ENCODE peak calls at places on chromosomes 16 and 17, in six cellular contexts. One of them, this sample, is unnamed.

GRCh38 chr16:57823836-57824235 is 21.5 kb upstream of the KIFC3 start:
- DNase-seq in transverse colon: no peak
- DNase-seq in tibial nerve: no peak
- DNase-seq in suprapubic skin: no peak
- DNase-seq in A549: no peak
- DNase-seq in ovary: no peak
- DNase-seq in this sample: no peak

GRCh38 chr16:86455609-86456008 is 54.7 kb upstream of the FOXF1 start:
- DNase-seq in A549: no peak
- DNase-seq in transverse colon: no peak
- DNase-seq in tibial nerve: no peak
- DNase-seq in suprapubic skin: no peak
- DNase-seq in ovary: no peak
- DNase-seq in this sample: no peak

GRCh38 chr17:46085522-46085921 is 86.5 kb downstream of the STH start:
- DNase-seq in ovary: no peak
- DNase-seq in A549: no peak
- DNase-seq in transverse colon: no peak
- DNase-seq in suprapubic skin: no peak
- DNase-seq in tibial nerve: no peak
- DNase-seq in this sample: no peak

GRCh38 chr17:20993863-20994778 is 48.7 kb downstream of the USP22 start:
- DNase-seq in suprapubic skin: peak
- DNase-seq in tibial nerve: no peak
- DNase-seq in ovary: no peak
- DNase-seq in transverse colon: peak
- DNase-seq in A549: no peak
- DNase-seq in this sample: no peak

GRCh38 chr17:4741544-4741943 is 1.8 kb upstream of the CXCL16 start:
- DNase-seq in tibial nerve: no peak
- DNase-seq in transverse colon: no peak
- DNase-seq in ovary: no peak
- DNase-seq in suprapubic skin: no peak
- DNase-seq in A549: no peak
- DNase-seq in this sample: no peak

GRCh38 chr16:31085873-31086628 is 2.7 kb downstream of the PRSS53 start:
- DNase-seq in ovary: no peak
- DNase-seq in A549: no peak
- DNase-seq in suprapubic skin: no peak
- DNase-seq in transverse colon: no peak
- DNase-seq in tibial nerve: no peak
- DNase-seq in this sample: no peak

GRCh38 chr17:17041018-17041521 is 1.2 kb upstream of the MPRIP start:
- DNase-seq in suprapubic skin: peak
- DNase-seq in transverse colon: no peak
- DNase-seq in tibial nerve: no peak
- DNase-seq in A549: peak
- DNase-seq in ovary: peak
- DNase-seq in this sample: no peak

GRCh38 chr17:62725791-62726249 is 82.3 kb downstream of the MARCHF10 start:
- DNase-seq in transverse colon: no peak
- DNase-seq in ovary: no peak
- DNase-seq in tibial nerve: no peak
- DNase-seq in suprapubic skin: no peak
- DNase-seq in A549: no peak
- DNase-seq in this sample: no peak

GRCh38 chr16:20910781-20911321 is 10.3 kb downstream of the LYRM1 start:
- DNase-seq in ovary: no peak
- DNase-seq in transverse colon: no peak
- DNase-seq in A549: peak
- DNase-seq in tibial nerve: no peak
- DNase-seq in suprapubic skin: no peak
- DNase-seq in this sample: no peak

GRCh38 chr16:67116388-67117311 is 6.9 kb downstream of the PHAF1 start:
- DNase-seq in A549: no peak
- DNase-seq in transverse colon: no peak
- DNase-seq in ovary: no peak
- DNase-seq in tibial nerve: no peak
- DNase-seq in suprapubic skin: peak
- DNase-seq in this sample: no peak

GRCh38 chr16:77172964-77173363 is 18.0 kb upstream of the MON1B start:
- DNase-seq in A549: no peak
- DNase-seq in ovary: no peak
- DNase-seq in suprapubic skin: no peak
- DNase-seq in transverse colon: no peak
- DNase-seq in tibial nerve: no peak
- DNase-seq in this sample: no peak

GRCh38 chr17:13735444-13735843 is 133.7 kb upstream of the HS3ST3A1 start:
- DNase-seq in ovary: no peak
- DNase-seq in tibial nerve: no peak
- DNase-seq in suprapubic skin: no peak
- DNase-seq in A549: peak
- DNase-seq in transverse colon: no peak
- DNase-seq in this sample: no peak

GRCh38 chr17:78034429-78035091 is 76.1 kb downstream of the TNRC6C start:
- DNase-seq in transverse colon: no peak
- DNase-seq in ovary: no peak
- DNase-seq in tibial nerve: no peak
- DNase-seq in A549: peak
- DNase-seq in suprapubic skin: no peak
- DNase-seq in this sample: no peak

GRCh38 chr17:50531428-50532025 is 1.0 kb upstream of the EPN3 start:
- DNase-seq in transverse colon: no peak
- DNase-seq in ovary: no peak
- DNase-seq in A549: no peak
- DNase-seq in tibial nerve: no peak
- DNase-seq in suprapubic skin: no peak
- DNase-seq in this sample: no peak

GRCh38 chr17:49101054-49101534 is 31.5 kb upstream of the B4GALNT2 start:
- DNase-seq in transverse colon: no peak
- DNase-seq in ovary: no peak
- DNase-seq in A549: no peak
- DNase-seq in suprapubic skin: no peak
- DNase-seq in tibial nerve: no peak
- DNase-seq in this sample: peak

GRCh38 chr16:2900526-2901075 is 11.1 kb upstream of the FLYWCH1 start:
- DNase-seq in tibial nerve: no peak
- DNase-seq in suprapubic skin: no peak
- DNase-seq in transverse colon: no peak
- DNase-seq in A549: no peak
- DNase-seq in ovary: no peak
- DNase-seq in this sample: no peak

GRCh38 chr17:82924812-82925211 is 85.0 kb upstream of the ZNF750 start:
- DNase-seq in A549: no peak
- DNase-seq in transverse colon: no peak
- DNase-seq in ovary: no peak
- DNase-seq in tibial nerve: no peak
- DNase-seq in suprapubic skin: no peak
- DNase-seq in this sample: no peak

GRCh38 chr16:31714899-31715504 is 158.6 kb upstream of the ZNF267 start:
- DNase-seq in ovary: no peak
- DNase-seq in A549: no peak
- DNase-seq in suprapubic skin: no peak
- DNase-seq in transverse colon: no peak
- DNase-seq in tibial nerve: no peak
- DNase-seq in this sample: no peak

DNA sequence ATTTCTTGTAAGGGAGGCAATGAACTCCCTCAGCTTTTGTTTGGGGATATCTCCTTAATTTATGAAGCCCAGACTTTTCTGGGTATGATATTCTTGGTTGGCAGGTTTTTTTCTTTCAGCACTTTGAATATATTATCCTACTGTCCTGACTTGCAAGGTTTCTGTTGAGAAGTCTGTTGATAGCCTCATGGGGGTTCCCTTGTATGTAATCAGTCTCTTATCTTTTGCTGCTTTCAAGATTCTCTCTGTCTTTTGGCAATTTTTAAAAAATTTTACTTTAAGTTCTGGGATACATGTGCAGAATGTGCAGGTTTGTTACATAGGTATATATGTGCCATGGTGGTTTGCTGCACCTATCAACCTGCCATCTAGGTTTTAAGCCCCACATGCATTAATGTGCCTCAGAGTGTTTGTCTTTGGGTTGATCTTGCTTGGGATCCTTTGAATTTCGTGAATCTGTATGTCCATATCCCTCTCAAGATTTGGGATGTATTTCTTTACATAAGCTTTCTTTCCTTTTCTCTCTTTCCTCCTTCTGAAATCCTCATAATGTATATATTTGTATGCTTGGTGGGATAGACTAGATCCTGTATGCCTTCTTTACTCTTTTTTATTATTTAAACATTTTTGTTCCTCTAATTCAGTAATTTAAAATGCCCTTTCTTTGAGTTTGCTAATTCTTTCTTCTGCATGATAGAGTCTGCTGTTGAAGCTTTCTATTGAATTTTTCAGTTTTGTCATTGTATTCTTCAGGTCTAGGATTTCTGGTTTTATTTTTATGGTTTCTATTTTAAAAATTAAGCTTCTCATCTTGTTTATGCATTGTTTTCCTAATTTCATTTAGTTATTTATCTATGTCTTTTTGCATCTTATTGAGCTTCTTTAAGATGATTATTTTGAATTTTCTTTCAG is 5.2 kb upstream of the KRT25 start:
- DNase-seq in tibial nerve: no peak
- DNase-seq in suprapubic skin: no peak
- DNase-seq in ovary: no peak
- DNase-seq in A549: no peak
- DNase-seq in transverse colon: no peak
- DNase-seq in this sample: no peak
- H3K27ac ChIP-seq in tibial nerve: no peak
- H3K27ac ChIP-seq in suprapubic skin: no peak
- H3K27ac ChIP-seq in ovary: no peak
- H3K27ac ChIP-seq in A549: no peak
- H3K27ac ChIP-seq in transverse colon: no peak
- H3K27ac ChIP-seq in this sample: no peak

GRCh38 chr16:46688657-46689491 is at the start of gene VPS35:
- DNase-seq in A549: peak
- DNase-seq in tibial nerve: peak
- DNase-seq in transverse colon: peak
- DNase-seq in ovary: peak
- DNase-seq in suprapubic skin: peak
- DNase-seq in this sample: peak

GRCh38 chr16:46687486-46687885 is 1.5 kb downstream of the VPS35 start:
- DNase-seq in ovary: no peak
- DNase-seq in tibial nerve: no peak
- DNase-seq in transverse colon: no peak
- DNase-seq in A549: no peak
- DNase-seq in suprapubic skin: no peak
- DNase-seq in this sample: no peak

GRCh38 chr16:46686815-46687473 is 2.0 kb downstream of the VPS35 start:
- DNase-seq in ovary: no peak
- DNase-seq in suprapubic skin: no peak
- DNase-seq in transverse colon: no peak
- DNase-seq in tibial nerve: no peak
- DNase-seq in A549: no peak
- DNase-seq in this sample: no peak

GRCh38 chr16:46689492-46690280 is at the start of gene ORC6:
- DNase-seq in transverse colon: peak
- DNase-seq in suprapubic skin: peak
- DNase-seq in A549: peak
- DNase-seq in tibial nerve: peak
- DNase-seq in ovary: peak
- DNase-seq in this sample: peak

GRCh38 chr16:46688101-46688656 is 799 bp downstream of the VPS35 start:
- DNase-seq in transverse colon: peak
- DNase-seq in ovary: no peak
- DNase-seq in A549: no peak
- DNase-seq in suprapubic skin: peak
- DNase-seq in tibial nerve: peak
- DNase-seq in this sample: peak
- TF ChIP-seq EP300 in transverse colon: no peak
- TF ChIP-seq EP300 in ovary: no peak
- TF ChIP-seq EP300 in A549: no peak
- TF ChIP-seq EP300 in suprapubic skin: no peak
- TF ChIP-seq EP300 in tibial nerve: no peak
- TF ChIP-seq EP300 in this sample: no peak

DNA sequence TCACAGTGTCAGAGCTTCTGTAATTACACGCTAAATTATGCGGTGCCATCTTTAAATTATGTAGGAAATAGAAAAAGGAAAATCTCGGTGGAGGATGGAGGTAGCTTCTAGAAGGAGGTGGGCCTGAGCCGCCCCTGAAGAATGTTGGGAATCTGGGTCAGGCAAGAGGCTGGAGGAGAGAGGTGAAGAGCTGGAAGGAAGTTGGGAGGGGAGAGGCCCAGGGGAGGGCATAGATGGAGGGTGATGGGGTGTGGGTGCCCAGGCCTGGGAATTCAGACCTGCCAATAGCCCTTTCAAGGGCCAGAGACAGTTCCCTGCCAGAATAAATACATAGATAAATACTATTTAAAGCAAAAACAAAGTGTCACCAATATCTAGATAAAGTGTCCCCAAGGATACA is 415.0 kb upstream of the HSBP1 start:
- DNase-seq in ovary: no peak
- DNase-seq in tibial nerve: no peak
- DNase-seq in A549: no peak
- DNase-seq in transverse colon: no peak
- DNase-seq in suprapubic skin: no peak
- DNase-seq in this sample: no peak
- H3K27ac ChIP-seq in ovary: no peak
- H3K27ac ChIP-seq in tibial nerve: no peak
- H3K27ac ChIP-seq in A549: no peak
- H3K27ac ChIP-seq in transverse colon: no peak
- H3K27ac ChIP-seq in suprapubic skin: no peak
- H3K27ac ChIP-seq in this sample: no peak

GRCh38 chr17:41785091-41785875 is 1.2 kb downstream of the JUP start:
- DNase-seq in A549: peak
- DNase-seq in suprapubic skin: no peak
- DNase-seq in transverse colon: peak
- DNase-seq in tibial nerve: no peak
- DNase-seq in ovary: no peak
- DNase-seq in this sample: no peak

GRCh38 chr17:41784207-41784744 is 2.2 kb downstream of the JUP start:
- DNase-seq in ovary: no peak
- DNase-seq in tibial nerve: no peak
- DNase-seq in suprapubic skin: no peak
- DNase-seq in A549: peak
- DNase-seq in transverse colon: peak
- DNase-seq in this sample: peak

GRCh38 chr17:41786227-41787020 is at the start of gene JUP:
- DNase-seq in tibial nerve: peak
- DNase-seq in A549: peak
- DNase-seq in ovary: peak
- DNase-seq in transverse colon: peak
- DNase-seq in suprapubic skin: peak
- DNase-seq in this sample: peak

GRCh38 chr17:41787021-41787418 is 509 bp upstream of the JUP start:
- DNase-seq in A549: no peak
- DNase-seq in suprapubic skin: no peak
- DNase-seq in transverse colon: no peak
- DNase-seq in ovary: no peak
- DNase-seq in tibial nerve: no peak
- DNase-seq in this sample: no peak

DNA sequence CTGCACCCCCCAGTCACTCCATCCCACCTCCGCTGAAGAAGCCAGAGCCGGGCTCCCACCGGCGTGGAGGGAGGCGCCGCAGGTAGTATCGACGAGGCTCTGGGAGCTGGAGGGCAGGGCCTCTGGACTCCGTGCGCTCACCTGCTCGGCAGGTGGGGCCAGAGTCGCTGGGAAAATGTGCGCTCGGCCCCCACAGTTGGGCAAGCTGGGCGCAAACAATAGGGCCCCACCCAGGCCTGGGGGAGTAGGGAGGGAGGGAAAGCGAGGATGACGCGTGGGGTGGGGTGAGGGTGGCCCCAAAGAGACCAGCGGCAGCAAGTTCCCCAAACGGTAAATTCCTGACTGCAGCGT is 660 bp downstream of the JUP start:
- DNase-seq in tibial nerve: no peak
- DNase-seq in transverse colon: peak
- DNase-seq in suprapubic skin: peak
- DNase-seq in ovary: peak
- DNase-seq in A549: peak
- DNase-seq in this sample: peak
- TF ChIP-seq EP300 in tibial nerve: no peak
- TF ChIP-seq EP300 in transverse colon: no peak
- TF ChIP-seq EP300 in suprapubic skin: no peak
- TF ChIP-seq EP300 in ovary: no peak
- TF ChIP-seq EP300 in A549: no peak
- TF ChIP-seq EP300 in this sample: no peak